ENCODE peak calls at places on chromosome 19, in ten cellular contexts. E is ascending aorta; I is adipocyte; A is CD8-positive, alpha-beta memory T cell; H is neuronal stem cell; D is spleen; Q is transverse colon; L is cardiac muscle cell; B is mammary epithelial cell; R is BJ. V is an unnamed sample.

GRCh38 chr19:33306853-33307792 is 4.8 kb upstream of the CEBPA start:
- DNase-seq in E (no peak), A (no peak), H (no peak), D (no peak), R (no peak), L (no peak), B (no peak), I (no peak), Q (peak; percentile 33), V (peak; percentile 29)

GRCh38 chr19:38190061-38190460 is 34.0 kb downstream of the DPF1 start:
- DNase-seq in H (no peak), R (no peak), Q (no peak), A (no peak), L (no peak), E (no peak), B (no peak), D (no peak), I (no peak), V (peak; percentile 34)

GRCh38 chr19:17560205-17560595 is 4.8 kb downstream of the COLGALT1 start:
- DNase-seq in Q (no peak), I (no peak), E (no peak), D (no peak), A (no peak), L (peak; percentile 99), H (no peak), B (no peak), R (peak; percentile 44), V (no peak)

GRCh38 chr19:45601524-45602522 is at the start of gene GPR4:
- DNase-seq in D (no peak), H (no peak), A (no peak), I (no peak), R (no peak), L (peak; percentile 54), B (no peak), E (no peak), Q (no peak), V (no peak)

GRCh38 chr19:47573076-47574026 is at the start of gene ZNF541:
- DNase-seq in L (peak; percentile 80), H (no peak), Q (peak; percentile 61), D (peak; percentile 85), B (no peak), I (no peak), R (no peak), E (peak; percentile 82), A (peak; percentile 76), V (no peak)

GRCh38 chr19:52722062-52723005 is 12.5 kb downstream of the ZNF611 start:
- DNase-seq in H (no peak), A (no peak), Q (no peak), D (no peak), L (peak; percentile 41), E (no peak), B (peak; percentile 95), I (peak; percentile 85), R (peak; percentile 55), V (peak; percentile 87)

GRCh38 chr19:51531349-51532315 is at the start of gene SIGLEC6:
- DNase-seq in A (no peak), E (peak; percentile 77), L (no peak), I (no peak), H (no peak), R (no peak), Q (peak; percentile 51), B (no peak), D (peak; percentile 90), V (no peak)

GRCh38 chr19:35061583-35062373 is 20.3 kb downstream of the HPN start:
- DNase-seq in H (no peak), I (no peak), A (no peak), D (no peak), E (no peak), R (no peak), B (no peak), Q (no peak), L (no peak), V (no peak)

GRCh38 chr19:38386968-38387549 is 775 bp downstream of the GGN start:
- DNase-seq in L (peak; percentile 21), H (no peak), Q (no peak), I (no peak), A (no peak), E (no peak), B (no peak), D (peak; percentile 85), R (no peak), V (no peak)

GRCh38 chr19:38736036-38736412 is 8.2 kb downstream of the CAPN12 start:
- DNase-seq in A (peak; percentile 59), I (peak; percentile 65), D (peak; percentile 95), H (no peak), Q (peak; percentile 69), B (no peak), E (no peak), L (no peak), R (no peak), V (no peak)

GRCh38 chr19:11106477-11106876 is 17.2 kb downstream of the LDLR start:
- DNase-seq in D (no peak), A (no peak), R (no peak), H (no peak), I (no peak), E (no peak), Q (peak; percentile 54), B (no peak), L (no peak), V (no peak)

GRCh38 chr19:33513424-33513823 is 8.2 kb downstream of the PEPD start:
- DNase-seq in Q (no peak), R (no peak), E (no peak), A (no peak), B (no peak), D (no peak), I (no peak), L (no peak), H (no peak), V (no peak)

GRCh38 chr19:15264933-15265206 is 32.6 kb upstream of the EPHX3 start:
- DNase-seq in Q (no peak), E (no peak), B (no peak), R (no peak), H (no peak), L (no peak), A (no peak), I (no peak), D (no peak), V (no peak)

GRCh38 chr19:15266683-15267082 is 34.4 kb upstream of the EPHX3 start:
- DNase-seq in H (no peak), L (no peak), E (no peak), B (no peak), A (no peak), Q (no peak), R (no peak), D (no peak), I (no peak), V (peak; percentile 32)

GRCh38 chr19:15265849-15266248 is 33.6 kb upstream of the EPHX3 start:
- DNase-seq in B (peak; percentile 48), E (peak; percentile 97), R (peak; percentile 65), I (peak; percentile 94), L (peak; percentile 99), A (no peak), H (no peak), Q (peak; percentile 75), D (peak; percentile 83), V (peak; percentile 97)

GRCh38 chr19:15264061-15264932 is 32.0 kb upstream of the EPHX3 start:
- DNase-seq in E (peak; percentile 89), H (peak; percentile 68), D (peak; percentile 89), I (peak; percentile 86), A (peak; percentile 60), L (peak; percentile 78), B (peak; percentile 35), R (no peak), Q (peak; percentile 78), V (peak; percentile 55)

DNA sequence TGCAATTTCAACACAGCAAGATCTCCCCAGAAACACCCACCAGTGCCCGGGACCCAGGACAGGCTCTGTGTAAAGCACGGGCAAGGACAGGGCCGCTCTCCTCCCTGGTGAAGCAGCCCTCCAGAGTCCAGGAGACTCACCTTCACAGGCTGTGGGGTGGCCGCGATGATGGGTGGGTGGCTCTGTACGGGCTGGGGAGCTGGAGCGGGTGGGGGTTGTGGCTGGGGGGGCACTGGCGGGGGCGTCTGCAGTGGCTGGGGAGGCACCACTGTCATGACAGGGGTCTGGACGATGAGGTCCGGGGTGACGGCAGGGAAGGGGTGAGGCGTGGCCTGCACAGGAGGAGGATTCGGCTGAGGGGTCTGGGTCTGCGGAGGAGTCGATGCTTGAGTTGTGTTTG is 33.0 kb upstream of the EPHX3 start:
- DNase-seq in I (no peak), R (no peak), E (no peak), D (no peak), B (no peak), L (no peak), Q (no peak), A (no peak), H (no peak), V (no peak)
- H3K36me3 ChIP-seq in I (peaks cover 76% of the 10 kb centered on the region), R (peaks cover 36% of the 10 kb centered on the region), E (peaks cover 47% of the 10 kb centered on the region), D (peaks cover 96% of the 10 kb centered on the region), B (peaks cover 28% of the 10 kb centered on the region), L (peaks cover 42% of the 10 kb centered on the region), Q (no peaks in the 10 kb centered on the region), A (peaks cover 64% of the 10 kb centered on the region), H (peaks cover 98% of the 10 kb centered on the region), V (peaks cover 96% of the 10 kb centered on the region)

DNA sequence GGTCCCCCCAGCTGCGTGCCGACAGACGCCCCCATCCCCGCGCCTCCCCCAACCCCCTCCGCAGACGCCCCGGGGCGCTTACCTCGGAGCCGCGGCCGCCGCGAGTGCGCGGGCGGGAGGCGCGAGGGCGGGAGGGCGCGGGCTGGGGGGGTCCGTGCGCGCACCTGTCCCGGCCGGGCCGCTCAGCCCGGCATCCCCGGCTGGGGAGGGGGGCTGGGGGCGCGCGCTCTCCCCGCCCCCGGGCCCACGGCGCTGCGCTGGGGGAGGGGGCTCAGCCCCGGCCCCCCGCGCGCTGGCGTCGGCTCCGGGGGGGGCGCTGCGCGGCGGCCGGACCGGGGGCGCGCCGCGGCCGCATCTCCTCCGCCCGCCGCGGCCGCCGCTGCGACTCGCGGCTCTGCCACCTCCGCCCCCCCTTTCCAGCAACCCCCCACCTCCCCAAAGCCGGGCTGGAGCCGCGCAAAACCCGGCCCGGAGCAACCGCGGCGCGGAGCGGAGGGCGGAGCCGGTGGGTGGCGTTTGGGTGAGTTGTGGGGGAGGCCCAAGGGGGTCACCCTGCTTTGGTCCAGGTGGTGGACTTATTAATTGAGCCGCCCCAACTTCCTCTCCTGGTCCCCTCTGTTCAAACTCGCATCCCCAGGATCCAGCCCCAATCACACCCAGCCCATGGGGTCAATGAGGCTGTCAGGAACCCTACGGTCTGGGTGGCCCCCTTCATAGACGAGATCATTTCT is 22.1 kb upstream of the SEMA6B start:
- DNase-seq in A (no peak), B (peak; percentile 15), Q (no peak), H (peak; percentile 57), L (peak; percentile 58), R (no peak), I (peak; percentile 59), E (no peak), D (no peak), V (no peak)
- H3K27me3 ChIP-seq in A (peaks cover 44% of the 10 kb centered on the region), B (peaks cover 12% of the 10 kb centered on the region), Q (peaks cover 99% of the 10 kb centered on the region), H (peaks cover 19% of the 10 kb centered on the region), L (no peaks in the 10 kb centered on the region), R (peaks cover 35% of the 10 kb centered on the region), I (peaks cover 53% of the 10 kb centered on the region), E (peaks cover 24% of the 10 kb centered on the region), D (peaks cover 56% of the 10 kb centered on the region), V (no peaks in the 10 kb centered on the region)

GRCh38 chr19:952680-953500 is 27.1 kb downstream of the ARID3A start:
- DNase-seq in I (no peak), A (no peak), E (no peak), B (no peak), H (no peak), L (peak; percentile 59), R (no peak), Q (peak; percentile 68), D (no peak), V (no peak)
- H3K4me3 ChIP-seq in I (no peak overlapping the region), A (peak overlapping the region; percentile 26), E (no peak overlapping the region), B (no peak overlapping the region), H (no peak overlapping the region), L (peak overlapping the region; percentile 6), R (peak overlapping the region; percentile 16), Q (peak overlapping the region; percentile 17), D (no peak overlapping the region), V (no peak overlapping the region)

GRCh38 chr19:30629086-30629485 is 256.9 kb downstream of the ZNF536 start:
- DNase-seq in E (no peak), R (no peak), L (no peak), B (no peak), Q (no peak), H (no peak), A (no peak), D (no peak), I (no peak), V (no peak)
- H3K36me3 ChIP-seq in E (no peaks in the 10 kb centered on the region), R (no peaks in the 10 kb centered on the region), L (no peaks in the 10 kb centered on the region), B (no peaks in the 10 kb centered on the region), Q (no peaks in the 10 kb centered on the region), H (no peaks in the 10 kb centered on the region), A (no peaks in the 10 kb centered on the region), D (no peaks in the 10 kb centered on the region), I (no peaks in the 10 kb centered on the region), V (no peaks in the 10 kb centered on the region)